ENCODE peak calls at places on chromosome 16, in six cellular contexts. J is cardiac muscle cell, N is ovary, G is sigmoid colon, E is prostate gland, W is HCT116. P is an unnamed sample.

GRCh38 chr16:66250686-66251405 is 115.6 kb upstream of the CDH5 start:
- DNase-seq in W (no peak), G (peak; percentile 94), E (peak; percentile 40), N (peak; percentile 81), J (peak; percentile 96), P (peak; percentile 73)

GRCh38 chr16:49594706-49595534 is 221.3 kb downstream of the C16orf78 start:
- DNase-seq in W (no peak), G (no peak), J (no peak), E (no peak), N (no peak), P (no peak)

GRCh38 chr16:23302045-23302956 is at the start of gene SCNN1B:
- DNase-seq in E (peak; percentile 46), G (no peak), W (no peak), N (no peak), J (no peak), P (peak; percentile 73)

GRCh38 chr16:89375021-89375420 is 115.3 kb downstream of the ANKRD11 start:
- DNase-seq in W (no peak), E (no peak), N (no peak), J (no peak), G (no peak), P (no peak)

GRCh38 chr16:56425439-56425832 is at the start of gene AMFR:
- DNase-seq in J (peak; percentile 89), N (peak; percentile 58), W (peak; percentile 54), E (peak; percentile 37), G (peak; percentile 79), P (peak; percentile 89)

GRCh38 chr16:67210069-67210937 is 11.4 kb downstream of the ELMO3 start:
- DNase-seq in N (peak; percentile 21), W (no peak), G (no peak), J (no peak), E (no peak), P (no peak)

GRCh38 chr16:65062736-65063583 is 58.9 kb downstream of the CDH11 start:
- DNase-seq in E (no peak), J (no peak), G (no peak), W (no peak), N (no peak), P (no peak)

GRCh38 chr16:87780385-87780989 is 14.7 kb upstream of the KLHDC4 start:
- DNase-seq in W (no peak), N (no peak), E (no peak), G (no peak), J (peak; percentile 84), P (no peak)

GRCh38 chr16:56347670-56348069 is 77.7 kb downstream of the AMFR start:
- DNase-seq in N (no peak), G (no peak), E (no peak), J (no peak), W (no peak), P (peak; percentile 54)

GRCh38 chr16:88650749-88651275 is at the start of gene CYBA:
- DNase-seq in J (peak; percentile 71), N (peak; percentile 50), W (peak; percentile 57), G (peak; percentile 82), E (peak; percentile 41), P (peak; percentile 95)

GRCh38 chr16:67537636-67538591 is 9.3 kb downstream of the RIPOR1 start:
- DNase-seq in J (peak; percentile 52), N (peak; percentile 59), W (no peak), G (peak; percentile 75), E (peak; percentile 31), P (peak; percentile 93)

GRCh38 chr16:48053346-48053745 is 102.4 kb downstream of the ABCC12 start:
- DNase-seq in N (peak; percentile 24), W (no peak), G (no peak), E (no peak), J (peak; percentile 90), P (no peak)

GRCh38 chr16:88881090-88881580 is 14.7 kb upstream of the PABPN1L start:
- DNase-seq in E (peak; percentile 26), W (no peak), N (no peak), G (no peak), J (no peak), P (no peak)

GRCh38 chr16:79947771-79948170 is 347.2 kb upstream of the MAF start:
- DNase-seq in W (no peak), J (no peak), N (no peak), E (no peak), G (no peak), P (no peak)

DNA sequence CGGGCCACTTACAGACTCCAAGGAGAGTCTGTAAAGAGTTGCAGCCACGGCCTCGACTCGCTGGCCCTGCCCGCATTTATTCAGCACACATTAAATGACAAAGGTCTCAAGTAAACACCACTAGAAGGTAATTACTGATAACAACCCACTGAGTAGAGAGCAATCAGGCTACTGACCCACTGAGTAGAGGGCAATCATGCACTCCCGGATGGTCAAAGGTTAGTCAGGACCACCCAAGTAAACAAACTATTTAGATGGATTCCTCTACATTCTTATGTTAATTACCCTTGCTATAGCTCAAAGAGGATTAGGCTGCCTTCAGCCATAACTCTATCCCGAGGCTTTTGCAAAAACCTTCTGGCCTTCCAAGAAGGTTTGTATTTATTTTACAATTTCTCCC is 30.7 kb upstream of the ZNF267 start:
- DNase-seq in E (no peak), J (no peak), G (no peak), N (no peak), W (no peak), P (no peak)
- H3K9me3 ChIP-seq in E (no peaks in the 10 kb centered on the region), J (no peaks in the 10 kb centered on the region), G (peaks cover 3% of the 10 kb centered on the region), N (no peaks in the 10 kb centered on the region), W (peaks cover 5% of the 10 kb centered on the region), P (peaks cover 3% of the 10 kb centered on the region)

DNA sequence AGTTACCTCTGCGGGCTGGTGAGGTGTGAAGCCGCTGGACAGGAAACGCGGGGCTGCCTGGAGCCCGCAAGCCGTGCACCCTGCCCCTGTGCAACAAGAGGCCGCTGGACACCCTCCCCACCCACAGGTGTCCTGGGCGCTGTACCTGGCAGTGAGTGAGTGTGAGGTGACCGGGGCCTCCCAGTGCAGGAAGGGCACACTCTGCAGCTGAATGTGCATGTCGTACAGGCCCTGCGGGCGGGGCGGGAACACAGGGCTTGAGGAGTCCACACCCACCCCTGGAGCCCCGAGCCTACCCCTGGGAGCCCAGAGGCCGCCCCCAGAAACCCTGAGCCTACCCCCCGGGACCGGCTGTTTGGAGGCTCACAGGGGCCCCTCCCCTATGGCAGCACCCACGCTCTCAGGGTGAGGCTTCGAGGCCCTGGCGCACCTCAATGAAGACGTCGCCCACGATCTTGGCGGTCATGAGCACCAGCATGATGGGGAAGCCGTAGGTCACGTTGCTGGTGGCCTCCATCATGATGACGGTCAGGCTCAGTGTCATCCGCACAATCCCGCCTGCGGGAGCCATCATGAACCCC is 4.3 kb upstream of the CCDC154 start:
- DNase-seq in W (no peak), J (no peak), E (no peak), G (no peak), N (no peak), P (no peak)
- H3K36me3 ChIP-seq in W (no peaks in the 10 kb centered on the region), J (no peaks in the 10 kb centered on the region), E (peaks cover 7% of the 10 kb centered on the region), G (peaks cover 46% of the 10 kb centered on the region), N (no peaks in the 10 kb centered on the region), P (peaks cover 8% of the 10 kb centered on the region)

GRCh38 chr16:51951668-51952298 is 595.2 kb downstream of the TOX3 start:
- DNase-seq in J (no peak), W (no peak), N (no peak), E (no peak), G (no peak), P (no peak)
- H3K4me1 ChIP-seq in J (peaks cover 9% of the 10 kb centered on the region), W (no peaks in the 10 kb centered on the region), N (no peaks in the 10 kb centered on the region), E (no peaks in the 10 kb centered on the region), G (no peaks in the 10 kb centered on the region), P (peaks cover 5% of the 10 kb centered on the region)

GRCh38 chr16:63129411-63130125 is 1093.3 kb upstream of the CDH8 start:
- DNase-seq in J (no peak), N (no peak), G (no peak), E (no peak), W (no peak), P (no peak)

GRCh38 chr16:63131503-63131902 is 1095.3 kb upstream of the CDH8 start:
- DNase-seq in G (no peak), W (no peak), N (no peak), E (no peak), J (no peak), P (no peak)

GRCh38 chr16:63135069-63135468 is 1098.8 kb upstream of the CDH8 start:
- DNase-seq in J (no peak), G (no peak), E (no peak), N (no peak), W (no peak), P (no peak)

DNA sequence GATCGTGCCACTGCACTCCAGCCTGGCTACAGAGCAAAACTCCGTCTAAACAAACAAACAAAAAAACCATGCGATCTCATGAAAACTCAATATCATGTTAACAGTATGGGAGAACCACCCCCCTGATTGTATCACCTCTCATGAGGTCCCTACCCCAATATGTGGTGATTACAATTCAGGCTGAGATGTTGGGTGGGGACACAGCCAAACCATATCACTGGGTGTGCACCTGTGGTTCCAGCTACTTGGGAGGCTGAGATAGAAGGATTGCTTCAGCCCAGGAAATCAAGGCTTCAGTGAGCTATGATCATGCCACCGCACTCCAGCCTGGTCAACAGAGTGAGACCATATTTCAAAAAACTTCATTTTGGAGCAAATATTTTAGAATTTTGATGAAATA is 1094.7 kb upstream of the CDH8 start:
- DNase-seq in E (no peak), G (no peak), N (no peak), J (no peak), W (no peak), P (no peak)
- H3K9me3 ChIP-seq in E (no peaks in the 10 kb centered on the region), G (no peaks in the 10 kb centered on the region), N (no peaks in the 10 kb centered on the region), J (no peaks in the 10 kb centered on the region), W (no peaks in the 10 kb centered on the region), P (no peaks in the 10 kb centered on the region)

DNA sequence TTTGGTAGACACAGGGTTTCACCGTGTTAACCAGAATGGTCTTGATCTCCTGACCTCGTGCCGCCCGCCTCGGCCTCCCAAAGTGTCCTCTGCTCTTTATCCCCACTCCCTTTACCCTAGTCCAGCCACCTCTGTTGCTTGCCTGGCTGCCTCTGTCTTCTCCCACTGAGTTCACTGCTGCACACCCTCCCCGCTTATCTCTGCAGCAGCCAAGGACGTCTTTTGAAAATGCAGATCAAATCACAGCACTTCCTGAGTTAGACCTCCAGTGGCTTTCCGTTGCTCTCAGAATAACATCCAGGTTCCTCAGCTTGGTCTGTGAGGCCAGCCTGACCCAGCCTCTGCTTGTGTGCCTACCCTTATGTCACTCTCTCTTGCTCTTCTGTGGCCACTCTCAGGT is 5.4 kb downstream of the METTL22 start:
- DNase-seq in W (no peak), N (no peak), E (no peak), J (no peak), G (peak; percentile 36), P (no peak)
- H3K36me3 ChIP-seq in W (peaks cover 41% of the 10 kb centered on the region), N (no peaks in the 10 kb centered on the region), E (peaks cover 28% of the 10 kb centered on the region), J (peaks cover 56% of the 10 kb centered on the region), G (peaks cover 48% of the 10 kb centered on the region), P (peaks cover 49% of the 10 kb centered on the region)

DNA sequence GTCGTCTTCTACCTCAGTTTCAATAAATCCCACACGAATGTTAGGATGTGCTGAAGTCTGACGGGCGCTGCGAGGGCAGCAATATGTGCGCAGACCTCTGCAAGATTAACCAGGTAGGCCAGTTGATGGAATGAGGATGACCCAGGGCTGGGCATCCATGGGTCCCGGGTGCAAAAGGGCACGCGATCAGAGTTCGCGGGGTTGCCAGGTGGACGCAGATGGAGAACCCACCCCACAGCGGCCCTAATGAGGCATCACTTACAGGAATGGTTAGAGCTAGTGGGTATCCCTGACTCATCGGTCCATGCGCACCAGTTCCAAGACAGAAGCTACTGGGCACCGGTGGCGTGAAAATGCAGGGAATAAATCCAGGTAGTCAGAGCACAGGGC is 2116.0 kb downstream of the TP53TG3F start:
- DNase-seq in G (no peak), N (no peak), W (no peak), E (no peak), J (no peak), P (no peak)
- H3K4me1 ChIP-seq in G (no peaks in the 10 kb centered on the region), N (no peaks in the 10 kb centered on the region), W (no peaks in the 10 kb centered on the region), E (no peaks in the 10 kb centered on the region), J (no peaks in the 10 kb centered on the region), P (no peaks in the 10 kb centered on the region)